ENCODE peak calls at places on chromosomes 12 and 14, in seven cellular contexts. J is IMR-90, X is H9, H is mesenchymal stem cell, N is H1, W is neuronal stem cell, K is trophoblast cell. G is an unnamed sample.

GRCh38 chr14:32078030-32078793 is 1.1 kb downstream of the ARHGAP5 start:
- DNase-seq in H (peak), J (peak), W (no peak), X (no peak), K (no peak), N (no peak), G (no peak)

GRCh38 chr12:59372971-59373370 is 222.9 kb upstream of the SLC16A7 start:
- DNase-seq in N (no peak), J (peak), X (peak), H (peak), W (no peak), K (no peak), G (peak)

GRCh38 chr14:91244501-91244901 is at the start of gene GPR68:
- DNase-seq in W (no peak), J (peak), N (no peak), X (peak), H (peak), K (no peak), G (no peak)

GRCh38 chr14:42229976-42230375 is 623.3 kb downstream of the LRFN5 start:
- DNase-seq in K (no peak), X (no peak), N (no peak), W (no peak), J (no peak), H (no peak), G (no peak)

GRCh38 chr14:45332360-45332988 is 79.5 kb upstream of the MIS18BP1 start:
- DNase-seq in N (no peak), W (no peak), K (no peak), J (no peak), H (no peak), X (no peak), G (no peak)

GRCh38 chr12:76611533-76611932 is 52.0 kb upstream of the OSBPL8 start:
- DNase-seq in K (peak), H (peak), X (no peak), W (no peak), N (no peak), J (peak), G (no peak)

GRCh38 chr14:64502476-64503183 is 1.0 kb downstream of the ZBTB25 start:
- DNase-seq in X (no peak), J (peak), H (no peak), K (peak), N (no peak), W (no peak), G (peak)

GRCh38 chr14:45716506-45716905 is 463.5 kb upstream of the MIS18BP1 start:
- DNase-seq in H (no peak), W (no peak), X (peak), N (no peak), K (no peak), J (no peak), G (peak)

GRCh38 chr12:24364921-24365320 is 415.5 kb upstream of the SOX5 start:
- DNase-seq in K (no peak), J (no peak), X (no peak), N (no peak), W (no peak), H (no peak), G (no peak)

GRCh38 chr14:106845286-106846087 is 1319.1 kb downstream of the TMEM121 start:
- DNase-seq in N (no peak), H (no peak), J (no peak), X (no peak), K (peak), W (no peak), G (no peak)

GRCh38 chr12:30900351-30900750 is 26.2 kb upstream of the TSPAN11 start:
- DNase-seq in X (no peak), J (no peak), H (no peak), N (no peak), W (no peak), K (no peak), G (no peak)

GRCh38 chr14:71532349-71532748 is 399.9 kb upstream of the RGS6 start:
- DNase-seq in N (no peak), K (no peak), J (peak), H (no peak), X (no peak), W (no peak), G (no peak)
- H3K4ac ChIP-seq in N (no peak), K (no peak), J (no peak), H (no peak), X (no peak), W (no peak), G (no peak)

GRCh38 chr14:101122855-101123129 is 219.3 kb upstream of the RTL1 start:
- DNase-seq in X (no peak), K (no peak), W (no peak), J (no peak), H (no peak), N (no peak), G (no peak)
- H3K4ac ChIP-seq in X (no peak), K (no peak), W (no peak), J (no peak), H (no peak), N (no peak), G (no peak)

GRCh38 chr12:79988368-79988767 is 53.5 kb upstream of the PPP1R12A start:
- DNase-seq in K (no peak), J (peak), H (peak), W (no peak), N (no peak), X (no peak), G (no peak)
- H3K4ac ChIP-seq in K (no peak), J (peak), H (no peak), W (no peak), N (no peak), X (no peak), G (no peak)

GRCh38 chr12:96496944-96497343 is 7.6 kb downstream of the CFAP54 start:
- DNase-seq in K (no peak), H (no peak), X (no peak), J (no peak), W (no peak), N (no peak), G (no peak)
- H3K4ac ChIP-seq in K (no peak), H (no peak), X (no peak), J (no peak), W (no peak), N (no peak), G (no peak)

GRCh38 chr14:79728331-79728730 is 483.0 kb downstream of the DIO2 start:
- DNase-seq in K (no peak), N (no peak), X (no peak), W (no peak), J (no peak), H (no peak), G (peak)
- H3K4ac ChIP-seq in K (no peak), N (no peak), X (no peak), W (no peak), J (no peak), H (no peak), G (no peak)

DNA sequence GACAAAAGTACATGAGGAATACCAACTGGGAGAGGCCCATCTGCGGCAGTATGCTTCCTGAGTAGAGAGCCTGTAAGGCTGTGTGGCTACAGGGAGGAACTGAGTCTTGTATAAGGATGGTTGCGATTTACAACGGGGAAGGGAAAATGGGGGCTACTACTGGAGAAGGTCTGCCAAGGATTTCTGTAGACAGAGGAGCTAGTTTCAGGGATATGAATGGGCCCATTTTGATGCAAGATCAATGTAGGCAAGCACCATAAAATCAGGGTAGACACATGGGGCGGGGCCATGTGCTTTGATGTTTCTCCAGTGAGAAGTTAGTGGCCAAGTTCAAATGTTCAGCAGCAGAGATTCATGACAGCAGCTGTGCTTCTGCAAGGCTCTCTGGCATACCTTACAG is 149.4 kb downstream of the GPR65 start:
- DNase-seq in X (no peak), J (no peak), N (no peak), H (no peak), W (no peak), K (no peak), G (no peak)
- H3K4ac ChIP-seq in X (no peak), J (no peak), N (no peak), H (no peak), W (no peak), K (no peak), G (no peak)

DNA sequence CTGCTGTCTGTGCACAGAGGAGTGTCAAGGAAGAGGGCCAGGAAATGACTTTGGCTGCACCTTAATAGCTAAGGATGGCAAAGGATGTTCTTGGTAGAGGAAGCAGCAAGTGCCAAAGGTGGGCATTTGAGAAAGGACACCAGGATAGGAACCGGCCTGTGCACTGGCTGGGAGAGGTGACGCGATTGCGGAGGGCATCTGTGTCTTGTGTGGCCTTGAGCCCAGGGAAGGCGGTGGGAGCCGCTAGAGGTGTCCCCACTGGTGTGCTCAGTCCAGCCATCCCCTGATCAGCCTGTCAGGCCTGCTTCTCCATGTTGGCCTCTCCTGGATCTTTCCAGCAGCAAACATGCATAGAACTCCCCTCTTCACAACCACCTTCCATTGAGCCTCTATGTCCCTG is 30.2 kb downstream of the PAPLN start:
- DNase-seq in K (no peak), N (no peak), J (no peak), H (no peak), X (no peak), W (no peak), G (no peak)
- H3K4ac ChIP-seq in K (no peak), N (no peak), J (no peak), H (no peak), X (no peak), W (no peak), G (no peak)

GRCh38 chr12:71664411-71665108 is 459 bp downstream of the THAP2 start:
- DNase-seq in K (no peak), N (no peak), X (no peak), W (no peak), H (no peak), J (peak), G (no peak)
- H3K4ac ChIP-seq in K (peak), N (peak), X (no peak), W (peak), H (no peak), J (peak), G (peak)

DNA sequence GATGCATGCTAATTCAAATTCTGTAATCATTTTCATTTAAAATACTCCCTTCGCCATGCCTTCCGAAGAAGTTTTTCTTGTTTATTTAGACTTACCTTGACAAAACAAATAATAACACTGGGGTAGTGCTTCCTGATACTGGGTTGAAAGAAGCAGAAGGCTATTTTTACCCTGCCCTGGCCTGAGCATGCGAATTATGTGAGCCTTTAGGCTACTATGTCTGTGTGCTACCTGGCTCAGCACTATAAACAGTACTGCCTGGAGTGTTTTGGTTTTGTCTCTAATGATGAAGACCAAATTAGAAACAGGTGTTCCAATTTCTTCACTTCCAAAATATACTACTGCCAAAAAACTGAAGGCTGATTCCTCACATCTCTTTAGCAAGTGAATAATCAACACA is 7.6 kb upstream of the OVCH1 start:
- DNase-seq in N (no peak), J (no peak), X (no peak), K (no peak), W (no peak), H (no peak), G (no peak)
- H3K4ac ChIP-seq in N (no peak), J (no peak), X (no peak), K (no peak), W (no peak), H (no peak), G (no peak)

DNA sequence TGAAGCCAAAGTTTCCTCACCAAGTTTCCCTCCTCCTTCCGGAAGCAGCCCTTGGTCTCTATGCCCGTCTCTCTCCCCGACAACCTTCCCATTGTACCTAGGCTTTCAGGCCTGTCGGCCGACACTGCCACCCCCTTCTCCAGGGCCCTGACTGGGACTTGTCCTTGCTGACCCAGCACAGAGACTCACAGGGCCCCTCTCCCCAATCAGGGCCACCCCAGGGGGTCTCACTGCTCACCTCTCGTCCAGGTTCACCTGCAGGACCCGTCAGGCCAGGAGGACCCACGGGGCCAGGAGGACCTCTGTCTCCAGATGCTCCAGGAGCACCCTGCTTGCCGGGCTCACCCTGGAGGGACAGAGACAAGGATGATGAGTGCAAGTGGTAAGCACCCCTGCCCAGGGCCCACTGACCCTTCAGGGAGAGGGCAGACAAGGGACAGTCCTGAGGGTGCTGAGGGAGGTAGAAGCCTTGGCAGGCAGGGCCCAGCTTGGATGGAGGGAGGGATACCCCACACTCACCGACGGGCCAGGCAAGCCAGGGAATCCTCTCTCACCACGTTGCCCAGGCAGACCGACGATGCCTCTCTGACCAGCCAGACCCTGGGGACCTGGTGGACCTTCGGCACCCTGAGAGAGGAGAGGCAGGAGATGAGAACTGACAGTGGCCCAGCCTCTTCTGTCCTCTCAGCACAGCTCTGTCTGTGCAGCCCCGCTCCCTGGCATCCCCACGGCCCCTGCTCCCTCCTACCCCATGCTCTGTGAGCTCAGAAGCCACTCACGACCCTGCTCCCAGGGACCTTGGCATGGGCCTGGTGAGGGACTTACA is 14.6 kb downstream of the TMEM106C start:
- DNase-seq in J (no peak), H (no peak), K (no peak), X (no peak), W (no peak), N (no peak), G (no peak)
- H3K4ac ChIP-seq in J (no peak), H (no peak), K (no peak), X (no peak), W (no peak), N (no peak), G (no peak)